ENCODE peak calls at places on chromosomes 12 and 14, in nine cellular contexts. One of them, this sample, is unnamed.

GRCh38 chr14:71539660-71540285 is 392.5 kb upstream of the RGS6 start:
- DNase-seq in KG1: no peak
- DNase-seq in T-helper 1 cell: no peak
- DNase-seq in small intestine: no peak
- DNase-seq in GM20000: no peak
- DNase-seq in foreskin melanocyte: peak
- DNase-seq in SJCRH30: no peak
- DNase-seq in stimulated activated CD4-positive, alpha-beta T cell treated with anti-CD3 and anti-CD28 coated beads, Interleukin-4, amount 100 ng/mL, for 48 hours: no peak
- DNase-seq in activated T-helper 1 cell treated with Interleukin-2 at 50 U/mL for 16 hours: no peak
- DNase-seq in this sample: no peak

GRCh38 chr14:40252817-40253447 is 820.7 kb upstream of the FBXO33 start:
- DNase-seq in T-helper 1 cell: no peak
- DNase-seq in stimulated activated CD4-positive, alpha-beta T cell treated with anti-CD3 and anti-CD28 coated beads, Interleukin-4, amount 100 ng/mL, for 48 hours: no peak
- DNase-seq in KG1: no peak
- DNase-seq in foreskin melanocyte: no peak
- DNase-seq in small intestine: no peak
- DNase-seq in activated T-helper 1 cell treated with Interleukin-2 at 50 U/mL for 16 hours: no peak
- DNase-seq in SJCRH30: no peak
- DNase-seq in GM20000: no peak
- DNase-seq in this sample: no peak

GRCh38 chr12:57262126-57262822 is 11.3 kb upstream of the STAC3 start:
- DNase-seq in SJCRH30: peak
- DNase-seq in stimulated activated CD4-positive, alpha-beta T cell treated with anti-CD3 and anti-CD28 coated beads, Interleukin-4, amount 100 ng/mL, for 48 hours: no peak
- DNase-seq in T-helper 1 cell: no peak
- DNase-seq in small intestine: no peak
- DNase-seq in activated T-helper 1 cell treated with Interleukin-2 at 50 U/mL for 16 hours: no peak
- DNase-seq in foreskin melanocyte: no peak
- DNase-seq in KG1: no peak
- DNase-seq in GM20000: no peak
- DNase-seq in this sample: no peak

GRCh38 chr12:124487834-124488165 is 79.6 kb downstream of the NCOR2 start:
- DNase-seq in KG1: no peak
- DNase-seq in T-helper 1 cell: no peak
- DNase-seq in small intestine: no peak
- DNase-seq in GM20000: no peak
- DNase-seq in foreskin melanocyte: no peak
- DNase-seq in stimulated activated CD4-positive, alpha-beta T cell treated with anti-CD3 and anti-CD28 coated beads, Interleukin-4, amount 100 ng/mL, for 48 hours: no peak
- DNase-seq in activated T-helper 1 cell treated with Interleukin-2 at 50 U/mL for 16 hours: no peak
- DNase-seq in SJCRH30: no peak
- DNase-seq in this sample: no peak

GRCh38 chr12:43749016-43749415 is 9.6 kb downstream of the PUS7L start:
- DNase-seq in GM20000: no peak
- DNase-seq in T-helper 1 cell: no peak
- DNase-seq in stimulated activated CD4-positive, alpha-beta T cell treated with anti-CD3 and anti-CD28 coated beads, Interleukin-4, amount 100 ng/mL, for 48 hours: no peak
- DNase-seq in small intestine: no peak
- DNase-seq in foreskin melanocyte: no peak
- DNase-seq in KG1: no peak
- DNase-seq in SJCRH30: no peak
- DNase-seq in activated T-helper 1 cell treated with Interleukin-2 at 50 U/mL for 16 hours: no peak
- DNase-seq in this sample: no peak

GRCh38 chr12:1845010-1845409 is 24.6 kb downstream of the LRTM2 start:
- DNase-seq in T-helper 1 cell: no peak
- DNase-seq in activated T-helper 1 cell treated with Interleukin-2 at 50 U/mL for 16 hours: no peak
- DNase-seq in foreskin melanocyte: no peak
- DNase-seq in SJCRH30: no peak
- DNase-seq in stimulated activated CD4-positive, alpha-beta T cell treated with anti-CD3 and anti-CD28 coated beads, Interleukin-4, amount 100 ng/mL, for 48 hours: no peak
- DNase-seq in small intestine: no peak
- DNase-seq in KG1: no peak
- DNase-seq in GM20000: no peak
- DNase-seq in this sample: peak

GRCh38 chr14:51682411-51682810 is 30.7 kb downstream of the FRMD6 start:
- DNase-seq in T-helper 1 cell: no peak
- DNase-seq in foreskin melanocyte: no peak
- DNase-seq in KG1: no peak
- DNase-seq in small intestine: no peak
- DNase-seq in activated T-helper 1 cell treated with Interleukin-2 at 50 U/mL for 16 hours: no peak
- DNase-seq in SJCRH30: no peak
- DNase-seq in GM20000: no peak
- DNase-seq in stimulated activated CD4-positive, alpha-beta T cell treated with anti-CD3 and anti-CD28 coated beads, Interleukin-4, amount 100 ng/mL, for 48 hours: no peak
- DNase-seq in this sample: no peak

GRCh38 chr14:101126376-101127130 is 223.0 kb upstream of the RTL1 start:
- DNase-seq in stimulated activated CD4-positive, alpha-beta T cell treated with anti-CD3 and anti-CD28 coated beads, Interleukin-4, amount 100 ng/mL, for 48 hours: no peak
- DNase-seq in T-helper 1 cell: no peak
- DNase-seq in foreskin melanocyte: no peak
- DNase-seq in GM20000: no peak
- DNase-seq in activated T-helper 1 cell treated with Interleukin-2 at 50 U/mL for 16 hours: no peak
- DNase-seq in KG1: no peak
- DNase-seq in SJCRH30: peak
- DNase-seq in small intestine: no peak
- DNase-seq in this sample: peak

GRCh38 chr12:62744551-62744950 is 190.4 kb downstream of the PPM1H start:
- DNase-seq in stimulated activated CD4-positive, alpha-beta T cell treated with anti-CD3 and anti-CD28 coated beads, Interleukin-4, amount 100 ng/mL, for 48 hours: no peak
- DNase-seq in KG1: no peak
- DNase-seq in activated T-helper 1 cell treated with Interleukin-2 at 50 U/mL for 16 hours: no peak
- DNase-seq in foreskin melanocyte: peak
- DNase-seq in T-helper 1 cell: no peak
- DNase-seq in GM20000: no peak
- DNase-seq in SJCRH30: peak
- DNase-seq in small intestine: no peak
- DNase-seq in this sample: no peak

GRCh38 chr14:24425704-24426103 is 3.8 kb downstream of the CBLN3 start:
- DNase-seq in foreskin melanocyte: no peak
- DNase-seq in KG1: no peak
- DNase-seq in SJCRH30: no peak
- DNase-seq in GM20000: no peak
- DNase-seq in small intestine: peak
- DNase-seq in activated T-helper 1 cell treated with Interleukin-2 at 50 U/mL for 16 hours: no peak
- DNase-seq in stimulated activated CD4-positive, alpha-beta T cell treated with anti-CD3 and anti-CD28 coated beads, Interleukin-4, amount 100 ng/mL, for 48 hours: no peak
- DNase-seq in T-helper 1 cell: peak
- DNase-seq in this sample: no peak

GRCh38 chr12:6742833-6743232 is 10.1 kb downstream of the MLF2 start:
- DNase-seq in activated T-helper 1 cell treated with Interleukin-2 at 50 U/mL for 16 hours: no peak
- DNase-seq in foreskin melanocyte: no peak
- DNase-seq in KG1: no peak
- DNase-seq in GM20000: no peak
- DNase-seq in small intestine: no peak
- DNase-seq in T-helper 1 cell: no peak
- DNase-seq in SJCRH30: no peak
- DNase-seq in stimulated activated CD4-positive, alpha-beta T cell treated with anti-CD3 and anti-CD28 coated beads, Interleukin-4, amount 100 ng/mL, for 48 hours: no peak
- DNase-seq in this sample: no peak

GRCh38 chr14:106586098-106586704 is 1059.8 kb downstream of the TMEM121 start:
- DNase-seq in SJCRH30: peak
- DNase-seq in KG1: peak
- DNase-seq in stimulated activated CD4-positive, alpha-beta T cell treated with anti-CD3 and anti-CD28 coated beads, Interleukin-4, amount 100 ng/mL, for 48 hours: peak
- DNase-seq in GM20000: peak
- DNase-seq in T-helper 1 cell: peak
- DNase-seq in small intestine: peak
- DNase-seq in foreskin melanocyte: no peak
- DNase-seq in activated T-helper 1 cell treated with Interleukin-2 at 50 U/mL for 16 hours: peak
- DNase-seq in this sample: no peak

GRCh38 chr14:67964391-67964812 is 144.8 kb downstream of the RAD51B start:
- DNase-seq in foreskin melanocyte: peak
- DNase-seq in KG1: no peak
- DNase-seq in small intestine: peak
- DNase-seq in SJCRH30: no peak
- DNase-seq in GM20000: no peak
- DNase-seq in activated T-helper 1 cell treated with Interleukin-2 at 50 U/mL for 16 hours: no peak
- DNase-seq in stimulated activated CD4-positive, alpha-beta T cell treated with anti-CD3 and anti-CD28 coated beads, Interleukin-4, amount 100 ng/mL, for 48 hours: no peak
- DNase-seq in T-helper 1 cell: no peak
- DNase-seq in this sample: no peak

GRCh38 chr12:18383203-18383602 is 121.9 kb downstream of the PIK3C2G start:
- DNase-seq in SJCRH30: peak
- DNase-seq in stimulated activated CD4-positive, alpha-beta T cell treated with anti-CD3 and anti-CD28 coated beads, Interleukin-4, amount 100 ng/mL, for 48 hours: no peak
- DNase-seq in activated T-helper 1 cell treated with Interleukin-2 at 50 U/mL for 16 hours: no peak
- DNase-seq in KG1: no peak
- DNase-seq in small intestine: no peak
- DNase-seq in GM20000: no peak
- DNase-seq in foreskin melanocyte: peak
- DNase-seq in T-helper 1 cell: no peak
- DNase-seq in this sample: no peak

GRCh38 chr12:41288188-41288811 is 100.2 kb downstream of the PDZRN4 start:
- DNase-seq in GM20000: no peak
- DNase-seq in foreskin melanocyte: no peak
- DNase-seq in small intestine: no peak
- DNase-seq in activated T-helper 1 cell treated with Interleukin-2 at 50 U/mL for 16 hours: no peak
- DNase-seq in stimulated activated CD4-positive, alpha-beta T cell treated with anti-CD3 and anti-CD28 coated beads, Interleukin-4, amount 100 ng/mL, for 48 hours: no peak
- DNase-seq in KG1: no peak
- DNase-seq in T-helper 1 cell: no peak
- DNase-seq in SJCRH30: no peak
- DNase-seq in this sample: no peak

GRCh38 chr12:50788562-50788961 is 24.7 kb downstream of the ATF1 start:
- DNase-seq in KG1: no peak
- DNase-seq in GM20000: no peak
- DNase-seq in small intestine: no peak
- DNase-seq in stimulated activated CD4-positive, alpha-beta T cell treated with anti-CD3 and anti-CD28 coated beads, Interleukin-4, amount 100 ng/mL, for 48 hours: no peak
- DNase-seq in SJCRH30: no peak
- DNase-seq in activated T-helper 1 cell treated with Interleukin-2 at 50 U/mL for 16 hours: no peak
- DNase-seq in T-helper 1 cell: no peak
- DNase-seq in foreskin melanocyte: no peak
- DNase-seq in this sample: no peak

GRCh38 chr12:100213016-100213891 is 12.6 kb downstream of the ACTR6 start:
- DNase-seq in GM20000: no peak
- DNase-seq in stimulated activated CD4-positive, alpha-beta T cell treated with anti-CD3 and anti-CD28 coated beads, Interleukin-4, amount 100 ng/mL, for 48 hours: no peak
- DNase-seq in small intestine: peak
- DNase-seq in activated T-helper 1 cell treated with Interleukin-2 at 50 U/mL for 16 hours: no peak
- DNase-seq in KG1: no peak
- DNase-seq in foreskin melanocyte: no peak
- DNase-seq in SJCRH30: no peak
- DNase-seq in T-helper 1 cell: no peak
- DNase-seq in this sample: no peak

GRCh38 chr12:108671110-108671509 is 37.4 kb upstream of the SELPLG start:
- DNase-seq in GM20000: no peak
- DNase-seq in small intestine: no peak
- DNase-seq in KG1: no peak
- DNase-seq in foreskin melanocyte: no peak
- DNase-seq in T-helper 1 cell: no peak
- DNase-seq in SJCRH30: no peak
- DNase-seq in stimulated activated CD4-positive, alpha-beta T cell treated with anti-CD3 and anti-CD28 coated beads, Interleukin-4, amount 100 ng/mL, for 48 hours: no peak
- DNase-seq in activated T-helper 1 cell treated with Interleukin-2 at 50 U/mL for 16 hours: no peak
- DNase-seq in this sample: no peak

GRCh38 chr14:99351166-99352007 is 79.4 kb upstream of the BCL11B start:
- DNase-seq in activated T-helper 1 cell treated with Interleukin-2 at 50 U/mL for 16 hours: no peak
- DNase-seq in SJCRH30: no peak
- DNase-seq in stimulated activated CD4-positive, alpha-beta T cell treated with anti-CD3 and anti-CD28 coated beads, Interleukin-4, amount 100 ng/mL, for 48 hours: no peak
- DNase-seq in foreskin melanocyte: no peak
- DNase-seq in small intestine: no peak
- DNase-seq in GM20000: no peak
- DNase-seq in T-helper 1 cell: no peak
- DNase-seq in KG1: no peak
- DNase-seq in this sample: no peak

GRCh38 chr12:126784328-126784921 is 1482.5 kb upstream of the TMEM132C start:
- DNase-seq in stimulated activated CD4-positive, alpha-beta T cell treated with anti-CD3 and anti-CD28 coated beads, Interleukin-4, amount 100 ng/mL, for 48 hours: peak
- DNase-seq in activated T-helper 1 cell treated with Interleukin-2 at 50 U/mL for 16 hours: no peak
- DNase-seq in SJCRH30: peak
- DNase-seq in foreskin melanocyte: peak
- DNase-seq in small intestine: peak
- DNase-seq in GM20000: peak
- DNase-seq in KG1: peak
- DNase-seq in T-helper 1 cell: no peak
- DNase-seq in this sample: no peak

GRCh38 chr12:25590021-25590721 is 37.1 kb upstream of the LMNTD1 start:
- DNase-seq in T-helper 1 cell: peak
- DNase-seq in SJCRH30: no peak
- DNase-seq in small intestine: no peak
- DNase-seq in stimulated activated CD4-positive, alpha-beta T cell treated with anti-CD3 and anti-CD28 coated beads, Interleukin-4, amount 100 ng/mL, for 48 hours: peak
- DNase-seq in foreskin melanocyte: no peak
- DNase-seq in KG1: peak
- DNase-seq in activated T-helper 1 cell treated with Interleukin-2 at 50 U/mL for 16 hours: no peak
- DNase-seq in GM20000: peak
- DNase-seq in this sample: no peak

GRCh38 chr12:6285063-6285477 is 25.4 kb upstream of the PLEKHG6 start:
- DNase-seq in KG1: peak
- DNase-seq in activated T-helper 1 cell treated with Interleukin-2 at 50 U/mL for 16 hours: peak
- DNase-seq in small intestine: peak
- DNase-seq in T-helper 1 cell: peak
- DNase-seq in stimulated activated CD4-positive, alpha-beta T cell treated with anti-CD3 and anti-CD28 coated beads, Interleukin-4, amount 100 ng/mL, for 48 hours: peak
- DNase-seq in GM20000: peak
- DNase-seq in foreskin melanocyte: peak
- DNase-seq in SJCRH30: no peak
- DNase-seq in this sample: no peak

GRCh38 chr12:6684609-6685008 is 4.6 kb downstream of the ZNF384 start:
- DNase-seq in foreskin melanocyte: peak
- DNase-seq in small intestine: peak
- DNase-seq in GM20000: peak
- DNase-seq in KG1: peak
- DNase-seq in SJCRH30: peak
- DNase-seq in stimulated activated CD4-positive, alpha-beta T cell treated with anti-CD3 and anti-CD28 coated beads, Interleukin-4, amount 100 ng/mL, for 48 hours: peak
- DNase-seq in T-helper 1 cell: peak
- DNase-seq in activated T-helper 1 cell treated with Interleukin-2 at 50 U/mL for 16 hours: no peak
- DNase-seq in this sample: no peak

GRCh38 chr14:35632276-35633071 is 98.5 kb downstream of the INSM2 start:
- DNase-seq in GM20000: no peak
- DNase-seq in stimulated activated CD4-positive, alpha-beta T cell treated with anti-CD3 and anti-CD28 coated beads, Interleukin-4, amount 100 ng/mL, for 48 hours: no peak
- DNase-seq in SJCRH30: no peak
- DNase-seq in small intestine: no peak
- DNase-seq in T-helper 1 cell: no peak
- DNase-seq in KG1: no peak
- DNase-seq in activated T-helper 1 cell treated with Interleukin-2 at 50 U/mL for 16 hours: no peak
- DNase-seq in foreskin melanocyte: peak
- DNase-seq in this sample: no peak

GRCh38 chr12:103806807-103807206 is 34.2 kb downstream of the NT5DC3 start:
- DNase-seq in GM20000: no peak
- DNase-seq in KG1: no peak
- DNase-seq in stimulated activated CD4-positive, alpha-beta T cell treated with anti-CD3 and anti-CD28 coated beads, Interleukin-4, amount 100 ng/mL, for 48 hours: no peak
- DNase-seq in foreskin melanocyte: no peak
- DNase-seq in small intestine: no peak
- DNase-seq in T-helper 1 cell: no peak
- DNase-seq in SJCRH30: no peak
- DNase-seq in activated T-helper 1 cell treated with Interleukin-2 at 50 U/mL for 16 hours: no peak
- DNase-seq in this sample: no peak

GRCh38 chr12:46493352-46494209 is 121.0 kb upstream of the SLC38A2 start:
- DNase-seq in SJCRH30: no peak
- DNase-seq in foreskin melanocyte: no peak
- DNase-seq in stimulated activated CD4-positive, alpha-beta T cell treated with anti-CD3 and anti-CD28 coated beads, Interleukin-4, amount 100 ng/mL, for 48 hours: no peak
- DNase-seq in KG1: no peak
- DNase-seq in T-helper 1 cell: no peak
- DNase-seq in small intestine: no peak
- DNase-seq in activated T-helper 1 cell treated with Interleukin-2 at 50 U/mL for 16 hours: no peak
- DNase-seq in GM20000: no peak
- DNase-seq in this sample: no peak

This sample was measured in type B pancreatic cell.